ENCODE peak calls at places on chromosomes 13 and 19, in seven cellular contexts. X is activated CD4-positive, alpha-beta T cell treated with anti-CD3 and anti-CD28 coated beads, Interleukin-2, amount 50 U/mL, for 48 hours; E is NCI-H1105 treated with DMSO at 0.1 percent for 48 hours; M is RPMI8226; N is BE2C; F is naive thymus-derived CD4-positive, alpha-beta T cell; P is stimulated activated CD8-positive, alpha-beta memory T cell treated with anti-CD3 and anti-CD28 coated beads, Interleukin-4, amount 100 ng/mL, for 24 hours. Z is an unnamed sample.

GRCh38 chr13:67155898-67156717 is 74.0 kb downstream of the PCDH9 start:
- DNase-seq in F (no peak), E (no peak), P (no peak), X (no peak), N (no peak), M (no peak), Z (no peak)

GRCh38 chr13:98098511-98098910 is 44.4 kb upstream of the FARP1 start:
- DNase-seq in X (no peak), F (no peak), M (no peak), N (no peak), E (no peak), P (no peak), Z (no peak)

GRCh38 chr19:50565984-50566903 is 2.0 kb downstream of the LRRC4B start:
- DNase-seq in P (peak; percentile 12), E (no peak), N (no peak), M (no peak), X (peak; percentile 47), F (no peak), Z (no peak)

GRCh38 chr19:38308006-38308766 is 4.1 kb downstream of the C19orf33 start:
- DNase-seq in N (no peak), E (no peak), F (no peak), M (no peak), X (no peak), P (no peak), Z (no peak)

GRCh38 chr19:776549-776948 is 20.7 kb upstream of the PTBP1 start:
- DNase-seq in M (no peak), X (no peak), E (no peak), F (no peak), N (no peak), P (no peak), Z (no peak)

GRCh38 chr19:16945364-16945714 is 56.5 kb downstream of the F2RL3 start:
- DNase-seq in M (no peak), X (no peak), F (no peak), N (no peak), E (no peak), P (no peak), Z (peak; percentile 3)

GRCh38 chr19:14544977-14545715 is 15.8 kb downstream of the TECR start:
- DNase-seq in X (no peak), M (no peak), N (no peak), P (no peak), F (no peak), E (peak; percentile 95), Z (no peak)

GRCh38 chr19:7556696-7557315 is 21.3 kb downstream of the PNPLA6 start:
- DNase-seq in F (no peak), X (no peak), P (no peak), M (no peak), N (no peak), E (no peak), Z (no peak)

GRCh38 chr19:3266792-3267469 is 42.5 kb downstream of the CELF5 start:
- DNase-seq in E (peak; percentile 21), F (no peak), M (no peak), X (no peak), P (no peak), N (peak; percentile 32), Z (no peak)

GRCh38 chr19:11204943-11205349 is 7.6 kb upstream of the KANK2 start:
- DNase-seq in E (no peak), M (peak; percentile 96), P (no peak), N (no peak), X (no peak), F (no peak), Z (no peak)

GRCh38 chr13:111203742-111204386 is 88.8 kb downstream of the ARHGEF7 start:
- DNase-seq in F (no peak), E (no peak), P (no peak), N (no peak), M (no peak), X (no peak), Z (no peak)

GRCh38 chr19:33450689-33451088 is 70.9 kb downstream of the PEPD start:
- DNase-seq in X (no peak), M (no peak), E (no peak), N (no peak), F (no peak), P (no peak), Z (no peak)

GRCh38 chr19:50202399-50202798 is 1.0 kb upstream of the MYH14 start:
- DNase-seq in M (no peak), X (no peak), E (no peak), F (no peak), N (no peak), P (no peak), Z (no peak)

GRCh38 chr13:112986946-112987345 is 17.9 kb downstream of the MCF2L start:
- DNase-seq in E (no peak), P (no peak), N (no peak), M (no peak), F (no peak), X (no peak), Z (no peak)

GRCh38 chr13:76993473-76993872 is 1.6 kb downstream of the CLN5 start:
- DNase-seq in F (no peak), P (no peak), N (no peak), X (no peak), E (no peak), M (no peak), Z (no peak)

GRCh38 chr13:73168993-73169401 is 110.2 kb downstream of the KLF5 start:
- DNase-seq in P (no peak), F (no peak), E (no peak), M (no peak), X (no peak), N (no peak), Z (no peak)

GRCh38 chr13:53150568-53150967 is 122.0 kb downstream of the OLFM4 start:
- DNase-seq in N (no peak), X (no peak), F (no peak), M (no peak), E (no peak), P (no peak), Z (no peak)

GRCh38 chr19:18122424-18122823 is 24.8 kb downstream of the MAST3 start:
- DNase-seq in X (no peak), P (no peak), E (no peak), N (no peak), F (no peak), M (no peak), Z (no peak)

Z was measured in K562.